ENCODE peak calls at places on chromosome 11, in five cellular contexts. One of them, this sample, is unnamed.

GRCh38 chr11:47394322-47395224 is 13.8 kb upstream of the SLC39A13 start:
- DNase-seq in GM10248: peak
- DNase-seq in lower leg skin: peak
- DNase-seq in NB4: peak
- DNase-seq in dorsolateral prefrontal cortex: no peak
- DNase-seq in this sample: peak

GRCh38 chr11:1754376-1755150 is 4.2 kb upstream of the IFITM10 start:
- DNase-seq in NB4: no peak
- DNase-seq in lower leg skin: no peak
- DNase-seq in GM10248: no peak
- DNase-seq in dorsolateral prefrontal cortex: no peak
- DNase-seq in this sample: no peak

GRCh38 chr11:95790933-95791247 is 592 bp downstream of the CEP57 start:
- DNase-seq in GM10248: peak
- DNase-seq in dorsolateral prefrontal cortex: peak
- DNase-seq in lower leg skin: peak
- DNase-seq in NB4: peak
- DNase-seq in this sample: peak

GRCh38 chr11:100563541-100564280 is 123.4 kb upstream of the ARHGAP42 start:
- DNase-seq in NB4: no peak
- DNase-seq in lower leg skin: no peak
- DNase-seq in dorsolateral prefrontal cortex: no peak
- DNase-seq in GM10248: no peak
- DNase-seq in this sample: no peak

GRCh38 chr11:22690891-22691290 is 24.5 kb downstream of the GAS2 start:
- DNase-seq in lower leg skin: no peak
- DNase-seq in GM10248: no peak
- DNase-seq in NB4: no peak
- DNase-seq in dorsolateral prefrontal cortex: no peak
- DNase-seq in this sample: no peak

GRCh38 chr11:119964136-119965025 is 173.5 kb downstream of the TRIM29 start:
- DNase-seq in GM10248: no peak
- DNase-seq in lower leg skin: no peak
- DNase-seq in dorsolateral prefrontal cortex: no peak
- DNase-seq in NB4: no peak
- DNase-seq in this sample: no peak

GRCh38 chr11:58913685-58914084 is 25.6 kb upstream of the GLYATL1 start:
- DNase-seq in GM10248: no peak
- DNase-seq in lower leg skin: no peak
- DNase-seq in NB4: no peak
- DNase-seq in dorsolateral prefrontal cortex: no peak
- DNase-seq in this sample: no peak

GRCh38 chr11:2580061-2580421 is 119.8 kb downstream of the KCNQ1OT1 start:
- DNase-seq in dorsolateral prefrontal cortex: no peak
- DNase-seq in lower leg skin: no peak
- DNase-seq in GM10248: no peak
- DNase-seq in NB4: no peak
- DNase-seq in this sample: no peak

GRCh38 chr11:22521226-22521625 is 104.4 kb downstream of the FANCF start:
- DNase-seq in NB4: peak
- DNase-seq in dorsolateral prefrontal cortex: no peak
- DNase-seq in GM10248: no peak
- DNase-seq in lower leg skin: no peak
- DNase-seq in this sample: no peak

GRCh38 chr11:60194511-60194910 is 11.6 kb upstream of the MS4A6A start:
- DNase-seq in NB4: peak
- DNase-seq in dorsolateral prefrontal cortex: no peak
- DNase-seq in lower leg skin: no peak
- DNase-seq in GM10248: no peak
- DNase-seq in this sample: no peak

GRCh38 chr11:60195923-60196368 is 13.1 kb upstream of the MS4A6A start:
- DNase-seq in dorsolateral prefrontal cortex: no peak
- DNase-seq in GM10248: no peak
- DNase-seq in lower leg skin: no peak
- DNase-seq in NB4: no peak
- DNase-seq in this sample: no peak

GRCh38 chr11:60197442-60197841 is 14.6 kb upstream of the MS4A6A start:
- DNase-seq in NB4: no peak
- DNase-seq in lower leg skin: no peak
- DNase-seq in dorsolateral prefrontal cortex: no peak
- DNase-seq in GM10248: no peak
- DNase-seq in this sample: no peak

DNA sequence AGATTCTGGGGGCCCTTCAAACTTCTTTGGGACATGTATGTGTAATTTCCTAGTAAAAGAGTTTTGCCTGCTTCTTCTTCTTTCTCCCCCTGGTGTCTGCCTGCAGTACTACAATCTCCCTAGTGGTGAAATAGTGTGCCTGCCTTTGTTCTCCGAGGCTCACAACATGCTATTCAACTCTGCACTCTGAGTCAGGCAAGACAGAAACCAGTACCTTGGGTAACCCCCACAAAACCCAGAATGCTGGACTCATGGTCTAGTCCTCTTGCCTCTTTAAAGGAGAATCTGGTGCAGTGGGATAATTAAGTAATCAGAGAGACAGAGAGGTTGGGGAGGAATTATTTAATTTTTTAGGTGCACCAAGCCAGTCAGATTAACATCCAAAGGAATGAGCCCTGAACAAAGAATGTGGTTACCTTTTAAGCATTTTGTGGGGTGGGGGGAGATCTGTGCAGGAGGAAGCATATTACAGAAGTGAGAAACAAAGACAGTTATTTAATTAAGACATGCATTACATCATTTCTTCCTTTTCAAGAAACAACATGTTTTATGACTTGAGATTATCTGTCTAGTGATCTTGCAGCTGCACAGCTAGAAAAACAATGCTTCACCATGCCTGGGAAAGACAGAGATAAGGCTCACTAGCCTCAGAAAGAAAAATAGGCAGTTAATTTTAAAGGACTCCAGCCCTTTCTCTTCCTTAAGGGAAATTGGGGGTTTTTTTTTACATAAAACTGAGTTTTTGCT is 11.0 kb upstream of the MS4A6A start:
- DNase-seq in GM10248: peak
- DNase-seq in lower leg skin: peak
- DNase-seq in NB4: peak
- DNase-seq in dorsolateral prefrontal cortex: no peak
- DNase-seq in this sample: peak
- TF ChIP-seq CTCF in GM10248: peak
- TF ChIP-seq CTCF in lower leg skin: no peak
- TF ChIP-seq CTCF in NB4: peak
- TF ChIP-seq CTCF in dorsolateral prefrontal cortex: peak
- TF ChIP-seq CTCF in this sample: peak

GRCh38 chr11:69892237-69892985 is 73.2 kb upstream of the FGF3 start:
- DNase-seq in GM10248: no peak
- DNase-seq in lower leg skin: no peak
- DNase-seq in dorsolateral prefrontal cortex: no peak
- DNase-seq in NB4: peak
- DNase-seq in this sample: no peak
- TF ChIP-seq CTCF in GM10248: no peak
- TF ChIP-seq CTCF in lower leg skin: no peak
- TF ChIP-seq CTCF in dorsolateral prefrontal cortex: no peak
- TF ChIP-seq CTCF in NB4: peak
- TF ChIP-seq CTCF in this sample: no peak

GRCh38 chr11:134278356-134278755 is 2.2 kb downstream of the GLB1L3 start:
- DNase-seq in dorsolateral prefrontal cortex: no peak
- DNase-seq in NB4: no peak
- DNase-seq in lower leg skin: peak
- DNase-seq in GM10248: no peak
- DNase-seq in this sample: no peak

GRCh38 chr11:134275534-134276395 is at the start of gene GLB1L3:
- DNase-seq in GM10248: peak
- DNase-seq in NB4: no peak
- DNase-seq in lower leg skin: no peak
- DNase-seq in dorsolateral prefrontal cortex: peak
- DNase-seq in this sample: no peak

GRCh38 chr11:134275188-134275533 is 1.0 kb upstream of the GLB1L3 start:
- DNase-seq in GM10248: no peak
- DNase-seq in lower leg skin: no peak
- DNase-seq in dorsolateral prefrontal cortex: no peak
- DNase-seq in NB4: no peak
- DNase-seq in this sample: no peak

GRCh38 chr11:134277176-134278001 is 1.2 kb downstream of the GLB1L3 start:
- DNase-seq in NB4: no peak
- DNase-seq in dorsolateral prefrontal cortex: no peak
- DNase-seq in GM10248: no peak
- DNase-seq in lower leg skin: peak
- DNase-seq in this sample: no peak

DNA sequence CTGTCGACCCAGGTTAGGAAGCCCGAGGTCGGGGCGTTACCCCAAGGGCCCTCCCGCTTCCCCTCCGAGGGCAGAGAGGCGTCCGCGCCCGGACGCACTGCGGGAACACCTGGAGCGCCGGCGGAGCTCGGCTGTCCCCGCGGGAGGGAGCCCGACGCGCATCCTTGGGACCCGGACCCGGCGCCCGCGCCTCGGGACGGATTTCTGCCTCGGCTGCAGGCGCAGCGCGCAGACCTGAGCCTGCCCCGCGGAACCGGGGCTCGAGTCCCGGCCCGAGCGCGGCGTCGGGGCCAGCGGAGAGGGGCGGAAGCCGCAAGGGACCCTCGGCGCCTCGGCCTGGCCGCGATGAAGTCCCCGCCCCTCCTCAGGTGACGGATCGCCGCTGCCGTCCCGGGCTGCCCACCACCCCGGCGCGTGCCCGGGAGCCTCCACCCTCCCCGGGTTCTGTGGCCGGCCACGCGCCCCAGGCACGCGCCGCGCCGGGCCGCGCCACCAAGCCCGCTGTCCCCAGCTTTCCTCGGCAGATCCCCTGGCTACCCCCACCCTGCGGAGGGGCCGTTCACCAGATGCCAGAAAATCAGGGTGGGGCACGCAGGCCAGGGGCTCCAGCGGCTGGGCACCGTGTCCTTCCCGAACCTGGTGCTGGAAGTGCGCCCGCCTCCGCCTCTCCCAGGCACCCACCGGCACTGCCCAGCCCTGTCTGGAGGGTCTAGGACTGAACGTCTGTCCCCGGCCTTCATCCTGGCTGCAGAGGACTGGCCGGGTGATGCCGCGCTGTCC is 407 bp downstream of the GLB1L3 start:
- DNase-seq in GM10248: no peak
- DNase-seq in lower leg skin: no peak
- DNase-seq in dorsolateral prefrontal cortex: peak
- DNase-seq in NB4: no peak
- DNase-seq in this sample: no peak
- TF ChIP-seq CTCF in GM10248: no peak
- TF ChIP-seq CTCF in lower leg skin: no peak
- TF ChIP-seq CTCF in dorsolateral prefrontal cortex: no peak
- TF ChIP-seq CTCF in NB4: no peak
- TF ChIP-seq CTCF in this sample: no peak

GRCh38 chr11:19307498-19307897 is 66.8 kb upstream of the E2F8 start:
- DNase-seq in GM10248: no peak
- DNase-seq in NB4: no peak
- DNase-seq in dorsolateral prefrontal cortex: no peak
- DNase-seq in lower leg skin: no peak
- DNase-seq in this sample: no peak

GRCh38 chr11:19313140-19313539 is 72.4 kb upstream of the E2F8 start:
- DNase-seq in GM10248: no peak
- DNase-seq in NB4: no peak
- DNase-seq in dorsolateral prefrontal cortex: no peak
- DNase-seq in lower leg skin: no peak
- DNase-seq in this sample: no peak

GRCh38 chr11:19315511-19315910 is 74.8 kb upstream of the E2F8 start:
- DNase-seq in GM10248: no peak
- DNase-seq in lower leg skin: no peak
- DNase-seq in dorsolateral prefrontal cortex: no peak
- DNase-seq in NB4: no peak
- DNase-seq in this sample: no peak

GRCh38 chr11:19306570-19306969 is 65.8 kb upstream of the E2F8 start:
- DNase-seq in dorsolateral prefrontal cortex: no peak
- DNase-seq in GM10248: no peak
- DNase-seq in NB4: no peak
- DNase-seq in lower leg skin: no peak
- DNase-seq in this sample: no peak

GRCh38 chr11:19311306-19312030 is 70.7 kb upstream of the E2F8 start:
- DNase-seq in lower leg skin: peak
- DNase-seq in dorsolateral prefrontal cortex: peak
- DNase-seq in GM10248: peak
- DNase-seq in NB4: peak
- DNase-seq in this sample: no peak
- TF ChIP-seq CTCF in lower leg skin: no peak
- TF ChIP-seq CTCF in dorsolateral prefrontal cortex: peak
- TF ChIP-seq CTCF in GM10248: peak
- TF ChIP-seq CTCF in NB4: peak
- TF ChIP-seq CTCF in this sample: peak

GRCh38 chr11:43806976-43807375 is 73.7 kb upstream of the ALKBH3 start:
- DNase-seq in NB4: no peak
- DNase-seq in dorsolateral prefrontal cortex: no peak
- DNase-seq in lower leg skin: no peak
- DNase-seq in GM10248: no peak
- DNase-seq in this sample: no peak

GRCh38 chr11:43812471-43812870 is 68.2 kb upstream of the ALKBH3 start:
- DNase-seq in GM10248: no peak
- DNase-seq in lower leg skin: no peak
- DNase-seq in dorsolateral prefrontal cortex: no peak
- DNase-seq in NB4: no peak
- DNase-seq in this sample: no peak

GRCh38 chr11:43810929-43811596 is 69.6 kb upstream of the ALKBH3 start:
- DNase-seq in dorsolateral prefrontal cortex: peak
- DNase-seq in lower leg skin: no peak
- DNase-seq in GM10248: no peak
- DNase-seq in NB4: no peak
- DNase-seq in this sample: no peak
- TF ChIP-seq CTCF in dorsolateral prefrontal cortex: peak
- TF ChIP-seq CTCF in lower leg skin: no peak
- TF ChIP-seq CTCF in GM10248: no peak
- TF ChIP-seq CTCF in NB4: no peak
- TF ChIP-seq CTCF in this sample: no peak

GRCh38 chr11:62464655-62465054 is 45.8 kb downstream of the SCGB1A1 start:
- DNase-seq in dorsolateral prefrontal cortex: no peak
- DNase-seq in lower leg skin: no peak
- DNase-seq in GM10248: peak
- DNase-seq in NB4: no peak
- DNase-seq in this sample: no peak
- TF ChIP-seq CTCF in dorsolateral prefrontal cortex: no peak
- TF ChIP-seq CTCF in lower leg skin: no peak
- TF ChIP-seq CTCF in GM10248: peak
- TF ChIP-seq CTCF in NB4: no peak
- TF ChIP-seq CTCF in this sample: no peak

DNA sequence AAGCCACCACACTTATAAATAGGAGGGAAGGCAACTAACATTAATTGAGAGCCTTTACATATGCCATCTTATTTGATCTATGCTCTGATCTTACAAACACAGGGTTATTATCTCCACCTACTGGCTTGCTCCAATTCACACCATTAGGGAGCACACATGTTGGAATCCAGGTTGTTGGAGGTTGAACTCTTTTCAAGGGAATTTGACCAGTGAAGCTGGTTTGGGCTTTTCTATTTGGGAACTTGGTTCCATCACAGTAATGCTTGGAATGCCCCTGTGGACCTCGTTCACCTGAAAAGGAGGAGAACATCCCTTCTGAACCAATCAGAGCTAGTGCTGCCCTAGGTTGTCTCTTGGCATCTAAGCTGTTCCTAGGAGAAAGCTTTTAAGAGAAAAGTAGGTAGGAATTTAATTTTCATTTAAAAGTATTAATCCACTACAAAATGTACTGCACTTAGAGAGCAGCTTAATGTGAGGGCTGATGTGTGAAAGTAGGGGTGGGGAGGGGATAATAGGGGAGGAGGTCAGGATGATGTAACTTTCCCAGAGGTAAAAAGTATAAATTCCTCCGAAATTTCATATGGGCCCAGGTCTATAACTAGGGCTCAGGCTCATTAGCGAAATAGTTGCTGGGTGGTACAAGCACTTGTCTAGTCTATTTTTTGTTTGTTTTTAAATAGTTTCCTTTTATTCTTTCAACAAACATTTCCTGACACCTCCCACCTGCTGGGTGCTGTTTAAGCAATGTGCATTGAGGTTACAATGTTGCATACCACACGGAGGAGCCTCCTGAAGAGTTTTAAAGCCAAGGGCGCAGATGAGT is 7.6 kb upstream of the MICAL2 start:
- DNase-seq in lower leg skin: no peak
- DNase-seq in dorsolateral prefrontal cortex: no peak
- DNase-seq in NB4: no peak
- DNase-seq in GM10248: no peak
- DNase-seq in this sample: no peak
- TF ChIP-seq CTCF in lower leg skin: no peak
- TF ChIP-seq CTCF in dorsolateral prefrontal cortex: no peak
- TF ChIP-seq CTCF in NB4: no peak
- TF ChIP-seq CTCF in GM10248: no peak
- TF ChIP-seq CTCF in this sample: no peak

This sample was measured in CD14-positive monocyte.